ENCODE peak calls at places on chromosomes 5 and 9, in seven cellular contexts. One of them, this sample, is unnamed. For H3K4me1, the result is how much of the 10 kb centered on the place peaks cover.

GRCh38 chr9:129237195-129237611 is 59.1 kb upstream of the IER5L start:
- DNase-seq in endodermal cell: no peak
- DNase-seq in Panc1: no peak
- DNase-seq in heart right ventricle: no peak
- DNase-seq in transverse colon: no peak
- DNase-seq in A673: peak
- DNase-seq in heart left ventricle: peak
- DNase-seq in this sample: no peak

GRCh38 chr5:180095545-180095944 is 24.0 kb upstream of the RNF130 start:
- DNase-seq in endodermal cell: peak
- DNase-seq in Panc1: no peak
- DNase-seq in heart right ventricle: no peak
- DNase-seq in transverse colon: no peak
- DNase-seq in A673: no peak
- DNase-seq in heart left ventricle: no peak
- DNase-seq in this sample: no peak

GRCh38 chr5:14208071-14209021 is 65.2 kb downstream of the TRIO start:
- DNase-seq in endodermal cell: no peak
- DNase-seq in Panc1: peak
- DNase-seq in heart right ventricle: no peak
- DNase-seq in transverse colon: peak
- DNase-seq in A673: no peak
- DNase-seq in heart left ventricle: no peak
- DNase-seq in this sample: no peak

GRCh38 chr9:1726993-1727759 is 288.0 kb upstream of the SMARCA2 start:
- DNase-seq in endodermal cell: peak
- DNase-seq in Panc1: no peak
- DNase-seq in heart right ventricle: no peak
- DNase-seq in transverse colon: no peak
- DNase-seq in A673: peak
- DNase-seq in heart left ventricle: no peak
- DNase-seq in this sample: no peak

GRCh38 chr5:114362197-114362976 is 517 bp downstream of the KCNN2 start:
- DNase-seq in endodermal cell: no peak
- DNase-seq in Panc1: no peak
- DNase-seq in heart right ventricle: no peak
- DNase-seq in transverse colon: no peak
- DNase-seq in A673: peak
- DNase-seq in heart left ventricle: peak
- DNase-seq in this sample: no peak

GRCh38 chr5:82793808-82794419 is 283.3 kb downstream of the TMEM167A start:
- DNase-seq in endodermal cell: peak
- DNase-seq in Panc1: no peak
- DNase-seq in heart right ventricle: peak
- DNase-seq in transverse colon: peak
- DNase-seq in A673: peak
- DNase-seq in heart left ventricle: no peak
- DNase-seq in this sample: no peak

GRCh38 chr9:105344283-105344682 is 99.8 kb downstream of the SLC44A1 start:
- DNase-seq in endodermal cell: no peak
- DNase-seq in Panc1: no peak
- DNase-seq in heart right ventricle: no peak
- DNase-seq in transverse colon: no peak
- DNase-seq in A673: no peak
- DNase-seq in heart left ventricle: no peak
- DNase-seq in this sample: no peak

GRCh38 chr5:25858019-25858418 is 1180.4 kb downstream of the CDH9 start:
- DNase-seq in endodermal cell: peak
- DNase-seq in Panc1: no peak
- DNase-seq in heart right ventricle: no peak
- DNase-seq in transverse colon: no peak
- DNase-seq in A673: peak
- DNase-seq in heart left ventricle: no peak
- DNase-seq in this sample: no peak

GRCh38 chr5:73447234-73448071 is 1.1 kb downstream of the FOXD1 start:
- DNase-seq in endodermal cell: peak
- DNase-seq in Panc1: no peak
- DNase-seq in heart right ventricle: no peak
- DNase-seq in transverse colon: peak
- DNase-seq in A673: peak
- DNase-seq in heart left ventricle: no peak
- DNase-seq in this sample: no peak

GRCh38 chr9:136284951-136285350 is 18.9 kb downstream of the CCDC187 start:
- DNase-seq in endodermal cell: no peak
- DNase-seq in Panc1: no peak
- DNase-seq in heart right ventricle: no peak
- DNase-seq in transverse colon: no peak
- DNase-seq in A673: no peak
- DNase-seq in heart left ventricle: peak
- DNase-seq in this sample: no peak

GRCh38 chr9:89915187-89915586 is 310.4 kb downstream of the GADD45G start:
- DNase-seq in endodermal cell: no peak
- DNase-seq in Panc1: no peak
- DNase-seq in heart right ventricle: no peak
- DNase-seq in transverse colon: no peak
- DNase-seq in A673: no peak
- DNase-seq in heart left ventricle: no peak
- DNase-seq in this sample: no peak

GRCh38 chr5:109880907-109881685 is 191.4 kb downstream of the MAN2A1 start:
- DNase-seq in endodermal cell: no peak
- DNase-seq in Panc1: no peak
- DNase-seq in heart right ventricle: no peak
- DNase-seq in transverse colon: no peak
- DNase-seq in A673: no peak
- DNase-seq in heart left ventricle: no peak
- DNase-seq in this sample: no peak

GRCh38 chr9:10678010-10678409 is 65.2 kb upstream of the PTPRD start:
- DNase-seq in endodermal cell: no peak
- DNase-seq in Panc1: no peak
- DNase-seq in heart right ventricle: no peak
- DNase-seq in transverse colon: no peak
- DNase-seq in A673: no peak
- DNase-seq in heart left ventricle: no peak
- DNase-seq in this sample: no peak

GRCh38 chr5:4941957-4942830 is 197.9 kb upstream of the ADAMTS16 start:
- DNase-seq in endodermal cell: peak
- DNase-seq in Panc1: no peak
- DNase-seq in heart right ventricle: no peak
- DNase-seq in transverse colon: no peak
- DNase-seq in A673: peak
- DNase-seq in heart left ventricle: no peak
- DNase-seq in this sample: no peak

GRCh38 chr5:90690317-90690716 is 131.7 kb downstream of the ADGRV1 start:
- DNase-seq in endodermal cell: no peak
- DNase-seq in Panc1: no peak
- DNase-seq in heart right ventricle: no peak
- DNase-seq in transverse colon: no peak
- DNase-seq in A673: no peak
- DNase-seq in heart left ventricle: no peak
- DNase-seq in this sample: no peak

GRCh38 chr9:37929441-37929895 is 25.5 kb upstream of the SLC25A51 start:
- DNase-seq in endodermal cell: no peak
- DNase-seq in Panc1: no peak
- DNase-seq in heart right ventricle: no peak
- DNase-seq in transverse colon: no peak
- DNase-seq in A673: no peak
- DNase-seq in heart left ventricle: no peak
- DNase-seq in this sample: no peak

GRCh38 chr5:111635151-111635945 is 121.6 kb downstream of the NREP start:
- DNase-seq in endodermal cell: no peak
- DNase-seq in Panc1: no peak
- DNase-seq in heart right ventricle: no peak
- DNase-seq in transverse colon: no peak
- DNase-seq in A673: no peak
- DNase-seq in heart left ventricle: no peak
- DNase-seq in this sample: no peak

GRCh38 chr5:1779782-1780620 is 19.6 kb downstream of the MRPL36 start:
- DNase-seq in endodermal cell: peak
- DNase-seq in Panc1: no peak
- DNase-seq in heart right ventricle: no peak
- DNase-seq in transverse colon: no peak
- DNase-seq in A673: no peak
- DNase-seq in heart left ventricle: no peak
- DNase-seq in this sample: no peak

GRCh38 chr9:134656334-134657034 is 14.9 kb downstream of the COL5A1 start:
- DNase-seq in endodermal cell: peak
- DNase-seq in Panc1: no peak
- DNase-seq in heart right ventricle: no peak
- DNase-seq in transverse colon: no peak
- DNase-seq in A673: no peak
- DNase-seq in heart left ventricle: no peak
- DNase-seq in this sample: no peak

GRCh38 chr5:125560476-125561225 is 814.2 kb upstream of the ZNF608 start:
- DNase-seq in endodermal cell: no peak
- DNase-seq in Panc1: no peak
- DNase-seq in heart right ventricle: no peak
- DNase-seq in transverse colon: no peak
- DNase-seq in A673: no peak
- DNase-seq in heart left ventricle: no peak
- DNase-seq in this sample: no peak

GRCh38 chr9:37943329-37944265 is 39.7 kb upstream of the SLC25A51 start:
- DNase-seq in endodermal cell: no peak
- DNase-seq in Panc1: no peak
- DNase-seq in heart right ventricle: no peak
- DNase-seq in transverse colon: no peak
- DNase-seq in A673: peak
- DNase-seq in heart left ventricle: peak
- DNase-seq in this sample: peak

GRCh38 chr5:111158105-111158744 is 66.0 kb upstream of the CAMK4 start:
- DNase-seq in endodermal cell: peak
- DNase-seq in Panc1: peak
- DNase-seq in heart right ventricle: peak
- DNase-seq in transverse colon: peak
- DNase-seq in A673: peak
- DNase-seq in heart left ventricle: peak
- DNase-seq in this sample: peak

DNA sequence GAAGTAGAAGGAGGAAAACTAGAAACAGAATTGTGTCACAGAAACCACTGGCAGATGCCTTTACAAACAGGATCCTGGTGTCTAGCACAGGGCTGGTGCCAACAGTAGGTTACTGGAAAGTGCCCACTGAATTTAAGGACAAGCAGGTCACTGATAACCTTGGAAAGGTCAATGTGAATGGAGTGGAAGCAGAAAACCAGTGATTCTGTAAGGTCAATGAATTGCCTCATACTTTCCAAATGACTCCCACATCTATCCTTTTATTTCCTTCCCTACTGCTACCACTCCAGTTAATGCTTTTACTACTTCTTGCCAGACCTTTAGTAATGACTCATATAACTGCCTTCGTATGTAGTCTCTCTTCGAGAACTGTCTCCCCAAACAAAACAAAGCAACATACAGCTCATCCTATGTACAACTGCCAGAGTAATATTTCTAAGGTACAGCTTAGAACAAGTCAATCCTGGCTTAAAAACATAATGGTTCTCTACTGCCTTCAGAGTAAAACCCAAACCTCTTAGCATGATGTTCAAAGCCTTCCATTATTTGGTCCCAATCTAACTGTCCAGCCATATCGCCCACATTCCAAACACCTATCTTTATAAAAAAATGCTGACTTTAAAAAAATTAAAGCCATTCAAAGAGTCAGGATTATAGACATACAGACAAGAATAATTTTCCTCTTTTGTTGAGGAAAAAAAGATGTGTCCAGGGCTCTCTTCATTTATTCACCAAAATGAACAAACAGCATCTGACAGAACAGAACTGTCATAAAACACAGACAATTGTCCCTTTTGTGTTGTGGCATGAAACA is 52.5 kb downstream of the NR3C1 start:
- DNase-seq in endodermal cell: no peak
- DNase-seq in Panc1: no peak
- DNase-seq in heart right ventricle: no peak
- DNase-seq in transverse colon: no peak
- DNase-seq in A673: peak
- DNase-seq in heart left ventricle: no peak
- DNase-seq in this sample: no peak
- H3K4me1 ChIP-seq in endodermal cell: under half
- H3K4me1 ChIP-seq in Panc1: half or more
- H3K4me1 ChIP-seq in heart right ventricle: under half
- H3K4me1 ChIP-seq in transverse colon: under half
- H3K4me1 ChIP-seq in A673: under half
- H3K4me1 ChIP-seq in heart left ventricle: half or more
- H3K4me1 ChIP-seq in this sample: under half

GRCh38 chr9:119986205-119986604 is 593.8 kb downstream of the CDK5RAP2 start:
- DNase-seq in endodermal cell: no peak
- DNase-seq in Panc1: no peak
- DNase-seq in heart right ventricle: no peak
- DNase-seq in transverse colon: no peak
- DNase-seq in A673: no peak
- DNase-seq in heart left ventricle: no peak
- DNase-seq in this sample: no peak

GRCh38 chr9:119991797-119992196 is 588.2 kb downstream of the CDK5RAP2 start:
- DNase-seq in endodermal cell: no peak
- DNase-seq in Panc1: no peak
- DNase-seq in heart right ventricle: no peak
- DNase-seq in transverse colon: no peak
- DNase-seq in A673: no peak
- DNase-seq in heart left ventricle: no peak
- DNase-seq in this sample: no peak
- H3K27ac ChIP-seq in endodermal cell: no peak
- H3K27ac ChIP-seq in Panc1: no peak
- H3K27ac ChIP-seq in heart right ventricle: no peak
- H3K27ac ChIP-seq in transverse colon: no peak
- H3K27ac ChIP-seq in A673: no peak
- H3K27ac ChIP-seq in heart left ventricle: no peak
- H3K27ac ChIP-seq in this sample: no peak

DNA sequence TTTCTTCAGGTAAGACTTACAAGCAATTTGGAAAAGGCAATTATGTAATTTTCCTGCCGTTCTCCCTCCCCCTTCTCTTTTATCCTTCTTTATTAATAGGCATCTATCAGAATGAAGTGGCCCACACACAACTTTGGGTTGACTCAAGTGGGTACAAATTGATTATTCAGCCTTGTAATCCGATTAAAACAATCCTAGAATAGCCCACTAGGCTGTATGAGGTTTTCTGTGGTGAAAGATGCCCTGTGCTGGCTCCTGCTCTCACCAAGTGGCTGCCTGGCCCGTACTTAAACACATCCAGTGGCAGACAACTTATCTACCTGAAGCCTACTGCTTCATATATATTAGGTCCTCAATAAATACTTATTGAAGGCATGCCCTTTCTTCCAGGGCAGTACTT is 177.3 kb upstream of the C9orf72 start:
- DNase-seq in endodermal cell: no peak
- DNase-seq in Panc1: no peak
- DNase-seq in heart right ventricle: no peak
- DNase-seq in transverse colon: no peak
- DNase-seq in A673: no peak
- DNase-seq in heart left ventricle: no peak
- DNase-seq in this sample: no peak
- H3K4me3 ChIP-seq in endodermal cell: no peak
- H3K4me3 ChIP-seq in Panc1: no peak
- H3K4me3 ChIP-seq in heart right ventricle: no peak
- H3K4me3 ChIP-seq in transverse colon: no peak
- H3K4me3 ChIP-seq in A673: no peak
- H3K4me3 ChIP-seq in heart left ventricle: no peak
- H3K4me3 ChIP-seq in this sample: no peak

DNA sequence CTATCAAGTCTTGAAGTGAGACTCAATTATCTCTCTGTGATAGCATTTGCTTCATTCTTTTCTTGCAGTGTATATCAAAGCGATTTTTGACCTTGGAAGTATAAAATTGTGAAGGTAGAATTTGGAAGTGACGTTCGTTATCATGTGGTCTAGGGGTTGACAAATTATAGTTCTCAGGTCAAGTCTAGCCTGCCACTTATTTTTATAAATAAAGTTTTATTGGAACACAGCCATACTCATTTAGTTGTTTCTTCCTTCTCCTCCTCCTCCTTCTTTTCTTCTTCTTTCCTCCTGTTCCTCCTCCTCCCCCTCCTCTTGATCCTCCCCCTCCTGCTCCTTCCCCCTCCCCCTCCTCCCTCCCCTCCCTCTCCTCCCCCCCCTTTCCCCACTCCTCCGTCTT is 38.0 kb downstream of the LRRTM2 start:
- DNase-seq in endodermal cell: no peak
- DNase-seq in Panc1: no peak
- DNase-seq in heart right ventricle: no peak
- DNase-seq in transverse colon: no peak
- DNase-seq in A673: no peak
- DNase-seq in heart left ventricle: no peak
- DNase-seq in this sample: no peak
- H3K4me1 ChIP-seq in endodermal cell: under half
- H3K4me1 ChIP-seq in Panc1: under half
- H3K4me1 ChIP-seq in heart right ventricle: under half
- H3K4me1 ChIP-seq in transverse colon: under half
- H3K4me1 ChIP-seq in A673: under half
- H3K4me1 ChIP-seq in heart left ventricle: half or more
- H3K4me1 ChIP-seq in this sample: under half